ENCODE peak calls at places on chromosomes 3 and 15, in six cellular contexts. One of them, this sample, is unnamed. For H3K36me3, the result is how much of the 10 kb centered on the place peaks cover.

GRCh38 chr15:32766101-32766500 is 48.3 kb downstream of the GREM1 start:
- DNase-seq in psoas muscle: no peak
- DNase-seq in thyroid gland: no peak
- DNase-seq in fibroblast of lung: no peak
- DNase-seq in transverse colon: no peak
- DNase-seq in right lobe of liver: no peak
- DNase-seq in this sample: no peak

GRCh38 chr3:171979081-171979480 is 60.3 kb upstream of the FNDC3B start:
- DNase-seq in psoas muscle: no peak
- DNase-seq in right lobe of liver: no peak
- DNase-seq in fibroblast of lung: no peak
- DNase-seq in thyroid gland: no peak
- DNase-seq in transverse colon: no peak
- DNase-seq in this sample: no peak

GRCh38 chr15:101115887-101116680 is 135.8 kb downstream of the CHSY1 start:
- DNase-seq in fibroblast of lung: peak
- DNase-seq in thyroid gland: peak
- DNase-seq in right lobe of liver: no peak
- DNase-seq in psoas muscle: peak
- DNase-seq in transverse colon: no peak
- DNase-seq in this sample: no peak

GRCh38 chr3:69096299-69096698 is 11.6 kb downstream of the ARL6IP5 start:
- DNase-seq in thyroid gland: no peak
- DNase-seq in right lobe of liver: no peak
- DNase-seq in fibroblast of lung: no peak
- DNase-seq in transverse colon: no peak
- DNase-seq in psoas muscle: no peak
- DNase-seq in this sample: no peak

GRCh38 chr15:99447497-99448371 is 118.0 kb upstream of the MEF2A start:
- DNase-seq in fibroblast of lung: no peak
- DNase-seq in psoas muscle: no peak
- DNase-seq in thyroid gland: no peak
- DNase-seq in right lobe of liver: no peak
- DNase-seq in transverse colon: no peak
- DNase-seq in this sample: no peak

GRCh38 chr3:46852329-46852720 is 10.9 kb downstream of the MYL3 start:
- DNase-seq in fibroblast of lung: no peak
- DNase-seq in psoas muscle: peak
- DNase-seq in transverse colon: no peak
- DNase-seq in right lobe of liver: no peak
- DNase-seq in thyroid gland: no peak
- DNase-seq in this sample: no peak

GRCh38 chr3:13415236-13416001 is 4.7 kb downstream of the NUP210 start:
- DNase-seq in right lobe of liver: no peak
- DNase-seq in psoas muscle: no peak
- DNase-seq in thyroid gland: no peak
- DNase-seq in transverse colon: no peak
- DNase-seq in fibroblast of lung: no peak
- DNase-seq in this sample: no peak

GRCh38 chr15:52496776-52497470 is 31.8 kb downstream of the MYO5A start:
- DNase-seq in thyroid gland: no peak
- DNase-seq in psoas muscle: no peak
- DNase-seq in right lobe of liver: no peak
- DNase-seq in fibroblast of lung: peak
- DNase-seq in transverse colon: no peak
- DNase-seq in this sample: no peak

GRCh38 chr3:16338124-16338523 is 73.1 kb downstream of the OXNAD1 start:
- DNase-seq in thyroid gland: no peak
- DNase-seq in fibroblast of lung: no peak
- DNase-seq in right lobe of liver: peak
- DNase-seq in transverse colon: peak
- DNase-seq in psoas muscle: no peak
- DNase-seq in this sample: peak

GRCh38 chr3:75296858-75297257 is 367.3 kb upstream of the FRG2C start:
- DNase-seq in psoas muscle: no peak
- DNase-seq in right lobe of liver: no peak
- DNase-seq in thyroid gland: no peak
- DNase-seq in transverse colon: no peak
- DNase-seq in fibroblast of lung: peak
- DNase-seq in this sample: no peak

GRCh38 chr3:151568095-151568685 is 107.3 kb upstream of the IGSF10 start:
- DNase-seq in fibroblast of lung: no peak
- DNase-seq in thyroid gland: no peak
- DNase-seq in right lobe of liver: no peak
- DNase-seq in psoas muscle: no peak
- DNase-seq in transverse colon: no peak
- DNase-seq in this sample: no peak

GRCh38 chr15:34993413-34993812 is 5.3 kb upstream of the ZNF770 start:
- DNase-seq in psoas muscle: no peak
- DNase-seq in right lobe of liver: no peak
- DNase-seq in fibroblast of lung: no peak
- DNase-seq in transverse colon: no peak
- DNase-seq in thyroid gland: no peak
- DNase-seq in this sample: peak
- H3K4me3 ChIP-seq in psoas muscle: no peak
- H3K4me3 ChIP-seq in right lobe of liver: no peak
- H3K4me3 ChIP-seq in fibroblast of lung: no peak
- H3K4me3 ChIP-seq in transverse colon: no peak
- H3K4me3 ChIP-seq in thyroid gland: no peak
- H3K4me3 ChIP-seq in this sample: no peak

DNA sequence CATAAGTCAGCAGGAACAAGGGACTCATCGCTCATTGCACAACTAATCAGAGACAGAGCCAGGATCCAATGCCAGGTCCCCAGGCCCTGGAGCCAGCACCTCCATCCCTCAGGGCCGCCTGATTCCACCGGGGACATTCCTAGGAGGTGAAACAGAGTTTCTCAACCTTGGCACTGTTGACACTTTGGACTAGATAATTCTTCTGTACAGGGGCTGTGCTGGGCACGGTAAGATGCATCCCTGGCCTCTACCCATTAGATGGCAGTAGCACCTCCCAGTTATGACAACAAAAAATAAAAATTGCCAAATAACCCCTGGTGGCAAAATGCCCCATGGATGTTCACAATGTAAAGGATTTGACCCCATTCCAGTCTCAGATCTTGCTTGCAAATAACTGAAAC is 127.7 kb downstream of the MTHFS start:
- DNase-seq in fibroblast of lung: no peak
- DNase-seq in psoas muscle: no peak
- DNase-seq in right lobe of liver: peak
- DNase-seq in thyroid gland: no peak
- DNase-seq in transverse colon: no peak
- DNase-seq in this sample: no peak
- TF ChIP-seq CTCF in fibroblast of lung: peak
- TF ChIP-seq CTCF in psoas muscle: peak
- TF ChIP-seq CTCF in right lobe of liver: peak
- TF ChIP-seq CTCF in thyroid gland: no peak
- TF ChIP-seq CTCF in transverse colon: no peak
- TF ChIP-seq CTCF in this sample: peak

GRCh38 chr3:158649791-158650190 is 5.5 kb downstream of the GFM1 start:
- DNase-seq in transverse colon: no peak
- DNase-seq in psoas muscle: no peak
- DNase-seq in right lobe of liver: no peak
- DNase-seq in fibroblast of lung: no peak
- DNase-seq in thyroid gland: no peak
- DNase-seq in this sample: no peak

GRCh38 chr3:158651192-158651591 is 6.9 kb downstream of the GFM1 start:
- DNase-seq in fibroblast of lung: no peak
- DNase-seq in psoas muscle: no peak
- DNase-seq in thyroid gland: no peak
- DNase-seq in right lobe of liver: no peak
- DNase-seq in transverse colon: no peak
- DNase-seq in this sample: no peak

DNA sequence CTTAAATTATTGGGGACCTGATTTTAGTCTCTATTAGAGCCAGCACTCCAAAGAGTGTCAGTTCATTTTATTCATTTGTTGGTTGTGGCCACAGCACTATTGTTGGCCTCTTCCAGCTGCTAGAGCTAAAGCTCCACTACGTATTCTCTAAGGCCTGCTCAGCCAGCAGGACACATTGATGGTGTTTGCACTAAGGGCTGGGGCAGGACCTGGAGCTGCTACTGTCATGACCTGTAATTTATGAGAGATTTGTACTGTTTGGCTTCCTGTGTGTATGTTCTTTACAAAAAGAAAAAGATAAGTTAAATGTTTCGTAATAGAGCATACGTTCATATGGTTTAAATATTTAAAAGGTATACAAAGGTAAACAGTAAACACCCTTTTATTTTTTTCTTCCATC is 8.1 kb downstream of the GFM1 start:
- DNase-seq in fibroblast of lung: no peak
- DNase-seq in right lobe of liver: no peak
- DNase-seq in transverse colon: no peak
- DNase-seq in thyroid gland: no peak
- DNase-seq in psoas muscle: no peak
- DNase-seq in this sample: no peak
- H3K36me3 ChIP-seq in fibroblast of lung: under half
- H3K36me3 ChIP-seq in right lobe of liver: under half
- H3K36me3 ChIP-seq in transverse colon: under half
- H3K36me3 ChIP-seq in thyroid gland: under half
- H3K36me3 ChIP-seq in psoas muscle: under half
- H3K36me3 ChIP-seq in this sample: under half

GRCh38 chr3:185150561-185150960 is 2.3 kb downstream of the C3orf70 start:
- DNase-seq in fibroblast of lung: no peak
- DNase-seq in thyroid gland: no peak
- DNase-seq in right lobe of liver: no peak
- DNase-seq in transverse colon: no peak
- DNase-seq in psoas muscle: no peak
- DNase-seq in this sample: no peak
- H3K4me3 ChIP-seq in fibroblast of lung: no peak
- H3K4me3 ChIP-seq in thyroid gland: no peak
- H3K4me3 ChIP-seq in right lobe of liver: no peak
- H3K4me3 ChIP-seq in transverse colon: no peak
- H3K4me3 ChIP-seq in psoas muscle: no peak
- H3K4me3 ChIP-seq in this sample: no peak

GRCh38 chr3:77816470-77816869 is 776.6 kb downstream of the ROBO2 start:
- DNase-seq in fibroblast of lung: peak
- DNase-seq in transverse colon: no peak
- DNase-seq in psoas muscle: no peak
- DNase-seq in right lobe of liver: no peak
- DNase-seq in thyroid gland: no peak
- DNase-seq in this sample: no peak

GRCh38 chr3:77814845-77815244 is 774.9 kb downstream of the ROBO2 start:
- DNase-seq in transverse colon: no peak
- DNase-seq in fibroblast of lung: no peak
- DNase-seq in psoas muscle: no peak
- DNase-seq in thyroid gland: no peak
- DNase-seq in right lobe of liver: no peak
- DNase-seq in this sample: no peak

DNA sequence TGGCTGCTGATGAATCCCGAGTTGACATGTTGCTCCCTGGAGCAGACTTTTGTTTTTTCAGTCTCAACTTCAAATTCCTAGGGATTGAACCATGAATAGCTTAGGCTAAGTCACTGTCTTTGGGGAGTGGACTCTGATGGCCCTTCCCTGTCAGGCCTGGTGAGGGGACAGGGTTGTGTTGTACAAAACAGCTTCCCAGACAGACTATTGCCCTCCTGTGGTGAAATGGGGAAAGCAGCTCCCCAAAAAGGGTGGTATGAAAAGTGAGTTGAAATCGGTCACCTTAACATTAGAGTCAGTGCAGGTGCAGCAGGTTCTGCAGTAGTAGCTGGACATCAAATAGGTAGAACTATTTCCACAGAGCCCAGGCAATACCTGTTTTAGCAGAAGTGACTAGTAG is 775.6 kb downstream of the ROBO2 start:
- DNase-seq in thyroid gland: no peak
- DNase-seq in fibroblast of lung: no peak
- DNase-seq in transverse colon: no peak
- DNase-seq in right lobe of liver: no peak
- DNase-seq in psoas muscle: no peak
- DNase-seq in this sample: no peak
- TF ChIP-seq CTCF in thyroid gland: no peak
- TF ChIP-seq CTCF in fibroblast of lung: peak
- TF ChIP-seq CTCF in transverse colon: no peak
- TF ChIP-seq CTCF in right lobe of liver: no peak
- TF ChIP-seq CTCF in psoas muscle: no peak
- TF ChIP-seq CTCF in this sample: no peak

DNA sequence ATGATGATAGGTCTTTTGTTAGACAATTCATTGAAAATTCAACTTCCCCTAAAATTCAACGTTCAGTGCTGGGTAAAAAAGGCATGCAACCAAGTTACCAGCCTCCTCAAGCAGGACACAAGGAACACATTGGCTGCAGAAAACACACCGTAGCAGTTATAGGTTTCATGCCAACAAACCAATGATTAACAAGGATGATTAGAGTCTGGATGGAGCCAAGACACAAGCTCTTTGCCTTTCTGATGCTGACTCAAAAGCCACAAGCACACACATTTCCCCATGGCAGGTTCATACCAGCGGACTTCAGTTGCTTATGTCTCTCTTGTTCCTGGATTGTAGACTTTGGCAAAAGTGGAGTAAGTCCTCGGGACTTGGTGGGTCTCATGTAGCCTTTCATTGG is 105.8 kb downstream of the DHX30 start:
- DNase-seq in psoas muscle: no peak
- DNase-seq in thyroid gland: no peak
- DNase-seq in transverse colon: no peak
- DNase-seq in right lobe of liver: no peak
- DNase-seq in fibroblast of lung: peak
- DNase-seq in this sample: no peak
- H3K36me3 ChIP-seq in psoas muscle: under half
- H3K36me3 ChIP-seq in thyroid gland: under half
- H3K36me3 ChIP-seq in transverse colon: under half
- H3K36me3 ChIP-seq in right lobe of liver: under half
- H3K36me3 ChIP-seq in fibroblast of lung: under half
- H3K36me3 ChIP-seq in this sample: under half

GRCh38 chr3:42042747-42043115 is 48.4 kb upstream of the TRAK1 start:
- DNase-seq in psoas muscle: no peak
- DNase-seq in fibroblast of lung: no peak
- DNase-seq in transverse colon: no peak
- DNase-seq in thyroid gland: no peak
- DNase-seq in right lobe of liver: no peak
- DNase-seq in this sample: no peak
- H3K4me3 ChIP-seq in psoas muscle: peak
- H3K4me3 ChIP-seq in fibroblast of lung: no peak
- H3K4me3 ChIP-seq in transverse colon: no peak
- H3K4me3 ChIP-seq in thyroid gland: no peak
- H3K4me3 ChIP-seq in right lobe of liver: no peak
- H3K4me3 ChIP-seq in this sample: no peak

This sample was measured in GM06990.